ENCODE peak calls at places on chromosomes 6 and 20, in five cellular contexts. U is colonic mucosa; L is prostate gland; W is transverse colon; V is effector memory CD4-positive, alpha-beta T cell. P is an unnamed sample.
A peak's percentile ranks its signal among the peaks of the same experiment; 100 is the strongest.

GRCh38 chr6:6758915-6759654 is 170.6 kb downstream of the LY86 start:
- DNase-seq in U (peak; percentile 67), L (no peak), W (peak; percentile 61), V (no peak), P (peak; percentile 57)

GRCh38 chr6:153670403-153671026 is 368.5 kb upstream of the OPRM1 start:
- DNase-seq in U (no peak), L (no peak), W (no peak), V (no peak), P (no peak)

GRCh38 chr20:36871640-36872570 is 4.0 kb upstream of the TLDC2 start:
- DNase-seq in U (no peak), L (no peak), W (no peak), V (no peak), P (no peak)

GRCh38 chr6:116996842-116997241 is 119.8 kb downstream of the RFX6 start:
- DNase-seq in U (no peak), L (no peak), W (no peak), V (no peak), P (no peak)

GRCh38 chr6:78993955-78994354 is 84.1 kb downstream of the PHIP start:
- DNase-seq in U (no peak), L (no peak), W (no peak), V (no peak), P (no peak)

GRCh38 chr20:57243480-57244220 is 22.8 kb downstream of the BMP7 start:
- DNase-seq in U (no peak), L (no peak), W (no peak), V (no peak), P (no peak)

GRCh38 chr6:144036064-144036873 is 28.2 kb upstream of the PLAGL1 start:
- DNase-seq in U (peak; percentile 43), L (no peak), W (peak; percentile 43), V (no peak), P (peak; percentile 36)

GRCh38 chr20:35944189-35944588 is 10.1 kb downstream of the SCAND1 start:
- DNase-seq in U (no peak), L (no peak), W (no peak), V (no peak), P (no peak)

GRCh38 chr6:158867381-158868121 is 48.4 kb upstream of the EZR start:
- DNase-seq in U (peak; percentile 54), L (no peak), W (peak; percentile 57), V (no peak), P (peak; percentile 39)

GRCh38 chr6:119856136-119856535 is 506.6 kb upstream of the MAN1A1 start:
- DNase-seq in U (no peak), L (no peak), W (no peak), V (no peak), P (no peak)

GRCh38 chr20:36344517-36345132 is 38.5 kb downstream of the DLGAP4 start:
- DNase-seq in U (peak; percentile 32), L (peak; percentile 8), W (peak; percentile 14), V (no peak), P (no peak)

GRCh38 chr6:92479821-92480220 is 939.5 kb downstream of the EPHA7 start:
- DNase-seq in U (no peak), L (no peak), W (no peak), V (no peak), P (no peak)

GRCh38 chr20:39117486-39117885 is 155.3 kb downstream of the DHX35 start:
- DNase-seq in U (no peak), L (no peak), W (no peak), V (no peak), P (no peak)

GRCh38 chr6:636488-636887 is 20.4 kb downstream of the HUS1B start:
- DNase-seq in U (no peak), L (no peak), W (no peak), V (no peak), P (no peak)

GRCh38 chr6:4402477-4402976 is 267.2 kb upstream of the ECI2 start:
- DNase-seq in U (no peak), L (no peak), W (no peak), V (no peak), P (no peak)

GRCh38 chr6:158047120-158047518 is 65.5 kb downstream of the SYNJ2 start:
- DNase-seq in U (no peak), L (peak; percentile 61), W (peak; percentile 56), V (peak; percentile 10), P (peak; percentile 44)

GRCh38 chr6:87656857-87657256 is 45.2 kb downstream of the AKIRIN2 start:
- DNase-seq in U (no peak), L (no peak), W (peak; percentile 9), V (no peak), P (no peak)

GRCh38 chr6:37059344-37060194 is 54.1 kb downstream of the FGD2 start:
- DNase-seq in U (peak; percentile 62), L (peak; percentile 37), W (peak; percentile 75), V (no peak), P (peak; percentile 71)

GRCh38 chr6:66993272-66993671 is 1286.2 kb upstream of the EYS start:
- DNase-seq in U (no peak), L (no peak), W (no peak), V (no peak), P (no peak)

GRCh38 chr6:15953152-15953880 is 175.6 kb upstream of the MYLIP start:
- DNase-seq in U (no peak), L (no peak), W (no peak), V (no peak), P (no peak)

GRCh38 chr6:37042139-37042538 is 36.7 kb downstream of the FGD2 start:
- DNase-seq in U (no peak), L (no peak), W (no peak), V (no peak), P (peak; percentile 6)

GRCh38 chr6:136103101-136103688 is 146.9 kb downstream of the MTFR2 start:
- DNase-seq in U (no peak), L (no peak), W (no peak), V (no peak), P (no peak)

GRCh38 chr20:41072099-41072798 is 43.6 kb downstream of the TOP1 start:
- DNase-seq in U (no peak), L (peak; percentile 71), W (no peak), V (no peak), P (no peak)

GRCh38 chr6:146595981-146596731 is 2.6 kb upstream of the ADGB start:
- DNase-seq in U (no peak), L (no peak), W (no peak), V (no peak), P (no peak)

GRCh38 chr6:29731281-29731680 is 8.0 kb downstream of the HLA-F start:
- DNase-seq in U (no peak), L (no peak), W (no peak), V (no peak), P (no peak)

GRCh38 chr20:24096256-24096655 is 107.7 kb upstream of the GGTLC1 start:
- DNase-seq in U (no peak), L (no peak), W (no peak), V (no peak), P (no peak)

GRCh38 chr20:12984069-12984765 is 24.6 kb upstream of the SPTLC3 start:
- DNase-seq in U (no peak), L (no peak), W (no peak), V (no peak), P (no peak)

GRCh38 chr6:100453701-100454521 is 10.8 kb downstream of the SIM1 start:
- DNase-seq in U (no peak), L (no peak), W (no peak), V (no peak), P (no peak)

GRCh38 chr20:48722002-48722731 is 105.6 kb downstream of the PREX1 start:
- DNase-seq in U (no peak), L (no peak), W (peak; percentile 33), V (no peak), P (peak; percentile 44)
- H3K4me1 ChIP-seq in U (no peaks in the 10 kb centered on the region), L (no peaks in the 10 kb centered on the region), W (peaks cover 5% of the 10 kb centered on the region), V (peaks cover 41% of the 10 kb centered on the region), P (peaks cover 18% of the 10 kb centered on the region)

DNA sequence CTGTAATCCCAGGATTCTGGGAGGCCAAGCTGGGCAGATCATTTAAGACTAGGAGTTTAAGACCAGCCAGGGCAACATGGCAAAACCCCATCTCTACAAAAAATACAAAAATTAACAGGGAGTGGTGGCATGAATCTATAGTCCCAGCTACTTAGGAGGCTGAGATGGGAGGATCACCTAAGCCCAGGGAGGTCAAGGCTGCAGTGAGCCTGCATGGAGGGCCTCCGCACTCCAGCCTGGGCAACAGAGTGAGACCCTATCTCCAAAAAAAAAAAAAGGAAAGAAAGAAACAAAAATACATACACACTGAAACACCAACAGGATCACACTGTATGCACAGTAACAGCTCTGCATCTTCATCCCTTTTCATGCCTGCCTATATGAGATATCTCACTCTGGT is 41.7 kb downstream of the STAU1 start:
- DNase-seq in U (no peak), L (no peak), W (no peak), V (no peak), P (no peak)
- H3K36me3 ChIP-seq in U (peaks cover 8% of the 10 kb centered on the region), L (no peaks in the 10 kb centered on the region), W (peaks cover 23% of the 10 kb centered on the region), V (peaks cover 41% of the 10 kb centered on the region), P (peaks cover 3% of the 10 kb centered on the region)

GRCh38 chr6:14722704-14723103 is 523.2 kb upstream of the JARID2 start:
- DNase-seq in U (no peak), L (no peak), W (no peak), V (no peak), P (peak; percentile 62)

GRCh38 chr6:14722001-14722567 is 523.8 kb upstream of the JARID2 start:
- DNase-seq in U (no peak), L (peak; percentile 25), W (no peak), V (no peak), P (no peak)

GRCh38 chr6:14720411-14721102 is 525.3 kb upstream of the JARID2 start:
- DNase-seq in U (no peak), L (no peak), W (no peak), V (no peak), P (no peak)

GRCh38 chr6:14719273-14719672 is 526.6 kb upstream of the JARID2 start:
- DNase-seq in U (no peak), L (no peak), W (no peak), V (no peak), P (no peak)

DNA sequence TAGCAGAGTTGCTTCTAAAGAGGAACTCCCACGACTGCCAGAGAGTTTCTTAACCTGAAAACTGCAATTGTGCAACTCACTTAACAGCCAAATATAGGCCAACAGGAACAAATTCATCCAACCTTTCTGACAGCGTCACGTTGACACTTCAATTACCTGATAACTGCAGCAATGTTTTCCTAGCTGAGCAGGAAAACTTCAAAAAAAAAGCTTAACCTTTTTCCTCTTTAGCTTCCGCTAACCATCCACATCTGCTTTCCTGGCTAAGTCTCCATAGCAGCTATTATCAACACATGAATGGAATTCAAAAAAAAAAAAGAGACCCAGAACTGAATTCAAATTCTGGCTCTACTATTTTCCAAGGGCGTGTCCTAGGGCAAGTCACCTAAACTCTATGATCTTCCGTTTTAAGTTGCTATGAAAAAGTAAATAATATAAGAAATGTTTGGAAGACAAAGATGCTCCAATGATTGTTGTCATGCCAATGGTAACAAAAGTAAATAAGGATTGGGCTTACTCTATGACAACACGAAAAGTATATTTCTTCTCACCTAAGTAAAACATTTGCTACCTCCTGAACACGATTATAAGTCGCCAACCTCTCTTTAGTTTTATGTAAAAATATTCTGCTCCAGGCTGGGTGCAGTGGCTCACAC is 524.6 kb upstream of the JARID2 start:
- DNase-seq in U (peak; percentile 44), L (no peak), W (no peak), V (no peak), P (no peak)
- H3K4me1 ChIP-seq in U (peaks cover 8% of the 10 kb centered on the region), L (no peaks in the 10 kb centered on the region), W (peaks cover 5% of the 10 kb centered on the region), V (peaks cover 7% of the 10 kb centered on the region), P (peaks cover 7% of the 10 kb centered on the region)

GRCh38 chr20:389220-389619 is 8.7 kb downstream of the TRIB3 start:
- DNase-seq in U (no peak), L (no peak), W (no peak), V (no peak), P (no peak)
- H3K36me3 ChIP-seq in U (peaks cover 11% of the 10 kb centered on the region), L (no peaks in the 10 kb centered on the region), W (no peaks in the 10 kb centered on the region), V (peaks cover 25% of the 10 kb centered on the region), P (no peaks in the 10 kb centered on the region)